ENCODE peak calls at places on chromosomes 11 and 22, in seven cellular contexts. W is transverse colon; V is thoracic aorta; F is CD8-positive, alpha-beta T cell; R is fibroblast of lung; Y is small intestine; Q is adipocyte. A is an unnamed sample. For H3K36me3 and H3K9me3, the result is how much of the 10 kb centered on the place peaks cover.

GRCh38 chr11:103842191-103842590 is 194.2 kb upstream of the DDI1 start:
- DNase-seq in W (no peak), V (no peak), F (no peak), R (peak), Y (no peak), Q (no peak), A (no peak)

GRCh38 chr11:2293396-2294339 is 8.1 kb downstream of the C11orf21 start:
- DNase-seq in W (peak), V (no peak), F (no peak), R (no peak), Y (no peak), Q (no peak), A (peak)

GRCh38 chr11:17790453-17790852 is 55.9 kb downstream of the KCNC1 start:
- DNase-seq in W (no peak), V (no peak), F (no peak), R (peak), Y (peak), Q (peak), A (no peak)

GRCh38 chr22:37317698-37318210 is 35.4 kb downstream of the CYTH4 start:
- DNase-seq in W (no peak), V (no peak), F (no peak), R (no peak), Y (no peak), Q (no peak), A (no peak)

GRCh38 chr11:117563556-117563955 is 233.5 kb downstream of the DSCAML1 start:
- DNase-seq in W (no peak), V (no peak), F (no peak), R (no peak), Y (no peak), Q (no peak), A (no peak)

GRCh38 chr11:120660024-120660565 is 148.5 kb downstream of the GRIK4 start:
- DNase-seq in W (peak), V (no peak), F (peak), R (peak), Y (peak), Q (peak), A (no peak)

GRCh38 chr11:130068986-130069683 is 559 bp upstream of the APLP2 start:
- DNase-seq in W (peak), V (peak), F (peak), R (peak), Y (peak), Q (peak), A (peak)

GRCh38 chr11:119750056-119750455 is 21.1 kb upstream of the NECTIN1 start:
- DNase-seq in W (no peak), V (no peak), F (no peak), R (no peak), Y (no peak), Q (no peak), A (no peak)

GRCh38 chr11:205221-206001 is 1.8 kb downstream of the BET1L start:
- DNase-seq in W (no peak), V (no peak), F (no peak), R (no peak), Y (no peak), Q (no peak), A (no peak)

GRCh38 chr11:94151903-94152677 is 23.4 kb downstream of the PANX1 start:
- DNase-seq in W (no peak), V (peak), F (no peak), R (peak), Y (peak), Q (peak), A (no peak)

GRCh38 chr11:118939948-118940598 is 14.3 kb upstream of the BCL9L start:
- DNase-seq in W (no peak), V (no peak), F (no peak), R (peak), Y (no peak), Q (no peak), A (no peak)

GRCh38 chr11:121337078-121337477 is 44.5 kb downstream of the SC5D start:
- DNase-seq in W (no peak), V (no peak), F (no peak), R (no peak), Y (no peak), Q (no peak), A (no peak)

GRCh38 chr22:25161017-25161915 is 38.4 kb upstream of the CRYBB3 start:
- DNase-seq in W (no peak), V (no peak), F (no peak), R (no peak), Y (no peak), Q (no peak), A (no peak)

GRCh38 chr11:111671383-111671782 is 69.1 kb downstream of the SIK2 start:
- DNase-seq in W (no peak), V (no peak), F (no peak), R (no peak), Y (no peak), Q (no peak), A (no peak)

GRCh38 chr11:40606800-40607199 is 852.7 kb downstream of the LRRC4C start:
- DNase-seq in W (no peak), V (no peak), F (no peak), R (no peak), Y (no peak), Q (no peak), A (no peak)

GRCh38 chr11:78150346-78150745 is 10.9 kb upstream of the ALG8 start:
- DNase-seq in W (no peak), V (no peak), F (no peak), R (no peak), Y (no peak), Q (no peak), A (no peak)

GRCh38 chr11:111253630-111254029 is 8.1 kb downstream of the POU2AF2 start:
- DNase-seq in W (no peak), V (no peak), F (no peak), R (no peak), Y (no peak), Q (no peak), A (no peak)

GRCh38 chr11:76102772-76103171 is 103.5 kb downstream of the WNT11 start:
- DNase-seq in W (peak), V (no peak), F (no peak), R (peak), Y (peak), Q (no peak), A (no peak)

GRCh38 chr11:15757299-15757698 is 599.0 kb downstream of the SOX6 start:
- DNase-seq in W (no peak), V (no peak), F (no peak), R (no peak), Y (no peak), Q (no peak), A (no peak)

GRCh38 chr22:35154937-35155387 is 89.0 kb downstream of the ISX start:
- DNase-seq in W (peak), V (no peak), F (no peak), R (peak), Y (peak), Q (peak), A (peak)

GRCh38 chr22:37338539-37339246 is 56.4 kb downstream of the CYTH4 start:
- DNase-seq in W (no peak), V (no peak), F (no peak), R (no peak), Y (peak), Q (no peak), A (no peak)

GRCh38 chr11:84021291-84021690 is 735.1 kb upstream of the CCDC90B start:
- DNase-seq in W (no peak), V (no peak), F (no peak), R (no peak), Y (no peak), Q (no peak), A (no peak)

GRCh38 chr11:36441610-36442208 is 68.4 kb downstream of the TRAF6 start:
- DNase-seq in W (no peak), V (no peak), F (no peak), R (no peak), Y (no peak), Q (no peak), A (no peak)

GRCh38 chr11:44627911-44628729 is 62.7 kb downstream of the CD82 start:
- DNase-seq in W (peak), V (no peak), F (no peak), R (peak), Y (no peak), Q (peak), A (no peak)

GRCh38 chr11:17658211-17658610 is 61.2 kb upstream of the MYOD1 start:
- DNase-seq in W (no peak), V (no peak), F (no peak), R (no peak), Y (no peak), Q (no peak), A (no peak)

GRCh38 chr22:24137595-24137994 is 43.7 kb upstream of the SUSD2 start:
- DNase-seq in W (no peak), V (no peak), F (no peak), R (peak), Y (no peak), Q (peak), A (no peak)

GRCh38 chr11:115191761-115192160 is 312.5 kb downstream of the CADM1 start:
- DNase-seq in W (no peak), V (no peak), F (no peak), R (peak), Y (no peak), Q (no peak), A (no peak)
- H3K36me3 ChIP-seq in W (under half), V (under half), F (under half), R (under half), Y (under half), Q (under half), A (under half)

GRCh38 chr22:47195156-47195675 is 432.8 kb downstream of the TBC1D22A start:
- DNase-seq in W (no peak), V (no peak), F (no peak), R (no peak), Y (no peak), Q (no peak), A (no peak)

GRCh38 chr22:47192106-47192650 is 429.7 kb downstream of the TBC1D22A start:
- DNase-seq in W (peak), V (no peak), F (no peak), R (no peak), Y (peak), Q (no peak), A (no peak)

GRCh38 chr22:47192651-47193437 is 430.4 kb downstream of the TBC1D22A start:
- DNase-seq in W (peak), V (no peak), F (no peak), R (no peak), Y (peak), Q (no peak), A (no peak)

GRCh38 chr22:47194476-47195155 is 432.2 kb downstream of the TBC1D22A start:
- DNase-seq in W (no peak), V (no peak), F (no peak), R (no peak), Y (no peak), Q (no peak), A (no peak)

DNA sequence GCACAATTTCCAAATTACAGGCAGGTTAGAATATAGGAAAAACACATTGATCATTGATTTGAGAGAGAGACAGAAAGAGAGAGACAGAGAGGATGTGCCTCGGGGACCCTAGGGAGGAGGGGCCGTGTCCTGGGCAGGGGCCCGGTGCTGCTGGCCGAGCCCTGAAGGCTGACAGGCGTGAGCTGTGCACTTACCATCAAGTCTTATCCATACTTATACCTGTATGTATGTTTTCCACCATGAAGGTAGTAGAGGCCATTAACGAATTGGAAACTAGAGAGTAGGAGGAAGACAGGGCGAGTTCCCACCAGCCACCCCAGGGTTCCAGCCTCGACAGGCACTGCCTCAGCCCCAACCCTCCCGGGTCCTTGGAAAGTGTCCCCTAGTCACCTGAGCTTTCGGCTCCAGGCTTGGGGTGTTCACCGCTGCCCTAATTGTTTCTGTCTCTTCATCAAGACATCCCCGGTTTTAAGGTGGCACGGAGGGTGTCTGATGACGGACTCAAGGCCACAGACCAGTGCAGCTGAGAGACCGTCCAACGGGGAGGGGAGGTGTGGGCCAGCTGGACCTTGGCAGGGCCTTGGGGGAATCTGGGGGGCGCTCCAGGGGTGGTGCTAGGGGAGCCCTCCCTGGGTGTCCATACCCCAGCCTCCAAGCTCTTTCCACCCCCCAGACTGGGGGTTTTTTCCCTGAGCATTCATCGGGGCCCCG is 431.3 kb downstream of the TBC1D22A start:
- DNase-seq in W (no peak), V (no peak), F (no peak), R (no peak), Y (no peak), Q (no peak), A (no peak)
- H3K9me3 ChIP-seq in W (under half), V (under half), F (under half), R (under half), Y (under half), Q (under half), A (under half)

DNA sequence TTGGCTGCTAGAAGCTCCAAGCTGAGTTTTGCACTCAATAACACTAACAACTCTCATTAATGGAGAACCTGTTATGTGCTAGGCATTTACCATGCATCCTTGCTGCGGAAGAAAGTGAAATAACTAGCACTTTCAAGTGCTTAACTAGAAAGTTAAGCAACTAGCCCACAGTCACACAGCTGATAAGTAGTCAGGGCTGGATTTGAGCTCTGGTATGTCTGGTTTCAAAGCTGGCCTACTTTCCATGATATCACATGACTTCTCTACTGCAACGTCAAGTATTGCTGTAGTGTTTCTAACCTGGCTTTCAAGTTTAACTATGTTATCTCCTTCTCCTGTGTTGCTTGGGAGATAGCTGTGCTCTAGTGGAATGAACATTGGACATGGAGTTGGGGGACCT is 12.1 kb downstream of the SLC15A3 start:
- DNase-seq in W (no peak), V (no peak), F (no peak), R (no peak), Y (no peak), Q (peak), A (no peak)
- H3K36me3 ChIP-seq in W (under half), V (under half), F (under half), R (under half), Y (under half), Q (under half), A (half or more)

GRCh38 chr11:62985351-62985750 is 584 bp upstream of the SLC22A6 start:
- DNase-seq in W (no peak), V (no peak), F (no peak), R (no peak), Y (no peak), Q (no peak), A (no peak)
- H3K9me3 ChIP-seq in W (under half), V (under half), F (under half), R (under half), Y (under half), Q (under half), A (under half)